ENCODE peak calls at places on chromosomes 12 and 14, in five cellular contexts. J is fibroblast of lung, C is uterus, O is choroid plexus epithelial cell, N is breast epithelium. I is an unnamed sample.

GRCh38 chr14:102231476-102232347 is 73.3 kb downstream of the MOK start:
- DNase-seq in O (no peak), C (no peak), N (no peak), J (no peak), I (no peak)

GRCh38 chr12:29552324-29552927 is 54.9 kb upstream of the OVCH1 start:
- DNase-seq in C (peak; percentile 52), O (peak; percentile 86), N (peak; percentile 21), J (peak; percentile 36), I (peak; percentile 66)

GRCh38 chr12:65696227-65696626 is 128.1 kb upstream of the HMGA2 start:
- DNase-seq in J (peak; percentile 31), O (peak; percentile 35), N (no peak), C (no peak), I (peak; percentile 64)

GRCh38 chr14:24459331-24459730 is 16.8 kb upstream of the SDR39U1 start:
- DNase-seq in O (no peak), N (no peak), J (no peak), C (no peak), I (no peak)

GRCh38 chr12:79451988-79452387 is 238.8 kb downstream of the PAWR start:
- DNase-seq in N (peak; percentile 81), J (peak; percentile 92), O (peak; percentile 96), C (peak; percentile 86), I (peak; percentile 87)

GRCh38 chr14:26621807-26622560 is 24.2 kb upstream of the NOVA1 start:
- DNase-seq in C (no peak), N (no peak), O (peak; percentile 2), J (peak; percentile 61), I (no peak)

GRCh38 chr12:122282066-122282465 is 15.8 kb upstream of the VPS33A start:
- DNase-seq in J (peak; percentile 87), N (no peak), O (peak; percentile 76), C (no peak), I (peak; percentile 40)

GRCh38 chr14:100883789-100884101 is 19.8 kb downstream of the RTL1 start:
- DNase-seq in N (no peak), O (no peak), J (no peak), C (no peak), I (no peak)

GRCh38 chr14:56351861-56352260 is 227.7 kb upstream of the TMEM260 start:
- DNase-seq in N (no peak), O (peak; percentile 74), C (no peak), J (peak; percentile 95), I (peak; percentile 63)

GRCh38 chr14:73397810-73398209 is 60.5 kb downstream of the NUMB start:
- DNase-seq in O (peak; percentile 33), J (no peak), N (no peak), C (no peak), I (no peak)

GRCh38 chr12:8612629-8613028 is at the start of gene AICDA:
- DNase-seq in J (no peak), C (no peak), O (no peak), N (no peak), I (no peak)

GRCh38 chr14:64465856-64466554 is 706 bp downstream of the AKAP5 start:
- DNase-seq in N (no peak), J (peak; percentile 73), C (peak; percentile 65), O (peak; percentile 49), I (peak; percentile 27)

GRCh38 chr14:50290306-50290705 is 21.7 kb downstream of the L2HGDH start:
- DNase-seq in J (no peak), O (no peak), C (no peak), N (no peak), I (no peak)

GRCh38 chr12:16562413-16562812 is 43.5 kb downstream of the LMO3 start:
- DNase-seq in J (no peak), C (no peak), N (no peak), O (no peak), I (no peak)

GRCh38 chr12:1665366-1665765 is 25.5 kb upstream of the ADIPOR2 start:
- DNase-seq in N (no peak), C (no peak), O (no peak), J (no peak), I (no peak)

GRCh38 chr12:21818627-21819026 is 44.1 kb upstream of the KCNJ8 start:
- DNase-seq in J (peak; percentile 54), C (no peak), O (peak; percentile 78), N (no peak), I (peak; percentile 52)

GRCh38 chr12:39587247-39587646 is 32.4 kb downstream of the ABCD2 start:
- DNase-seq in J (no peak), O (peak; percentile 53), N (no peak), C (no peak), I (peak; percentile 25)
- TF ChIP-seq CTCF in J (peak; percentile 16), O (peak; percentile 46), N (no peak), C (no peak), I (peak; percentile 28)

GRCh38 chr12:52038447-52038846 is 12.8 kb upstream of the NR4A1 start:
- DNase-seq in N (no peak), J (no peak), O (peak; percentile 29), C (peak; percentile 40), I (no peak)

GRCh38 chr12:52037248-52037861 is 13.9 kb upstream of the NR4A1 start:
- DNase-seq in N (peak; percentile 68), J (peak; percentile 60), O (peak; percentile 62), C (peak; percentile 80), I (peak; percentile 20)

GRCh38 chr12:52033506-52034258 is 17.6 kb upstream of the NR4A1 start:
- DNase-seq in N (no peak), J (no peak), C (no peak), O (no peak), I (no peak)

GRCh38 chr12:52036587-52037171 is 14.6 kb upstream of the NR4A1 start:
- DNase-seq in C (peak; percentile 91), O (peak; percentile 72), N (peak; percentile 82), J (peak; percentile 77), I (peak; percentile 77)

GRCh38 chr12:52035926-52036325 is 15.3 kb upstream of the NR4A1 start:
- DNase-seq in N (no peak), O (no peak), J (no peak), C (no peak), I (no peak)
- H3K4me3 ChIP-seq in N (no peak overlapping the region), O (no peak overlapping the region), J (no peak overlapping the region), C (no peak overlapping the region), I (no peak overlapping the region)

DNA sequence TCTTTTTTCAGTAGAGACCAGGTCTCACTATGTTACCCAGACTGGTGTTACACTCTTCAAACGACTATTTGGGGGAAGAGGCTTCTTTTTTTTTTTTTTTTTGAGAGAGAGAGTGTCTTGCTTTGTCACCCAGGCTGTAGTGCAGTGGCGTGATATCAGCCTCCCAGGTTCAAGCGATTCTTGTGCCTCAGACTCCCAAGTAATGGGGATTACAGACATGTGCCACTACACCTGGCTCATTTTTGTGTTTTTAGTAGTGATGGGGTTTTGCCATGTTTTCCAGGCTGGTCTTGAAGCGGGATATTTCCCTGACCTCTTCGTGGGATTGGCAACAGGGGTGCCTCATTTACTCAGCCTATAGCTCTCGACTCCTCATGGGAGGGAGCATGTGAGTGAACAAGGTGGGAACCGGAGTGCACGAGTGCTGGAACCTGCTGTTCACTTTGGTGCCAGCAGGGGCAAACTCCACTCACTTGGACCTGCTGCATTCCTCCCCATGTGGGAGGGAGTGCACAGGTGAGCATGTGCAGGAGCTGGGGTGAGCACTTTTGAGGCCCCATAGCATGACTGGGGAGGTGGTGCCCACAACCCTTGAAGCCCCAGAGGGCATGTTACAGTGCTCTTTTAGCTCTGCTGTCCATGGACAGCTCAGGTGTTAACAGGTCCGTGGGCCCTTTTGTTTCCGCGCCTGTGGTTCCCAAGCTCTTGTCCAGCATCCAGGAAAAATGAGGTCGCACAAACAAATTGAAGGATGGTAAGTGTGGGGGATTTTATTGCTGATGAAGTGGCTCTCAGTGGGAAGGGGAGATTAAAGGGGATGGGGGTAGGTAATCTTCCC is 79.1 kb upstream of the HECTD1 start:
- DNase-seq in C (no peak), O (no peak), J (no peak), N (no peak), I (no peak)
- TF ChIP-seq CTCF in C (no peak), O (peak; percentile 49), J (peak; percentile 16), N (no peak), I (peak; percentile 31)

DNA sequence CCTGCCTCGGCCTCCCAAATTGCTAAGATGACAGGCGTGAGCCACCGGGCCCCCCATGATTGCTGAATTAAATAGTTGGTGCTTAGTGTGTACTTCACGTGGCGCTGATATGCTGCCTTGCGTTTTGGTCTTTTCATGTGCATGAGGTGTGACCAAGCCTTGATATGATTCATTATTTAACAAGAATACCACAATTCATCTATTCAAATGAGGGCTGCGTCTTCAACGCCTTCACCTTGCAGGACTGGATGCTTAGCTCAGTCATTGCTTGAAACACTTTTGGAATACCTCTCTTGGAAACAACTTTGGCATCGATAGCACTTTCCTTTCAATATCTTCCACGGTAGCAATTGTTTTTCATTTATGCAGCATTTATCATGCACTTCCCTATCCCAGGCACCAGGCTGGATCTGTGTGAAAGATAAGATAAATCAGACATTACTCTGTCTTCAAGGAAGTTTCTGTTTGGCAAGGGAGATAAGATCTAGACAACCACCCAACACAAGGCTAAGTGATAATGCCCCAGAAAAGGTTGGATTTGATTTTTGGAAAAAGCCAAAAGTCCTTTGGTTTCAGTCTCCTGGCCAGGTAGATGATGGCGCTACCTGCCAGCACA is 1.3 kb upstream of the TEAD4 start:
- DNase-seq in C (no peak), O (peak; percentile 7), N (no peak), J (no peak), I (peak; percentile 80)
- H3K4me3 ChIP-seq in C (peak overlapping the region; percentile 75), O (peak overlapping the region; percentile 68), N (peak overlapping the region; percentile 56), J (peak overlapping the region; percentile 58), I (peak overlapping the region; percentile 52)

GRCh38 chr12:92574046-92574783 is 128.6 kb upstream of the PLEKHG7 start:
- DNase-seq in C (no peak), N (no peak), J (peak; percentile 30), O (peak; percentile 67), I (peak; percentile 68)
- TF ChIP-seq CTCF in C (no peak), N (no peak), J (no peak), O (peak; percentile 69), I (peak; percentile 65)